ENCODE peak calls at places on chromosomes 5 and 9, in nine cellular contexts. One of them, this sample, is unnamed.

GRCh38 chr5:108919591-108920326 is 172.1 kb downstream of the FER start:
- DNase-seq in T-helper 1 cell: no peak
- DNase-seq in Kasumi-1: no peak
- DNase-seq in NCI-H1417 treated with DMSO at 0.1 percent for 48 hours: no peak
- DNase-seq in lung: no peak
- DNase-seq in NCI-H1105 treated with DMSO at 0.1 percent for 48 hours: no peak
- DNase-seq in stimulated activated CD8-positive, alpha-beta memory T cell treated with anti-CD3 and anti-CD28 coated beads, Interleukin-4, amount 100 ng/mL, for 48 hours: no peak
- DNase-seq in activated T-helper 1 cell treated with anti-CD3 and anti-CD28 coated beads, Interleukin-2, amount 50 U/mL, for 16 hours: no peak
- DNase-seq in H7: no peak
- DNase-seq in this sample: no peak

GRCh38 chr9:31142456-31142855 is 1242.0 kb upstream of the ACO1 start:
- DNase-seq in T-helper 1 cell: no peak
- DNase-seq in Kasumi-1: no peak
- DNase-seq in NCI-H1417 treated with DMSO at 0.1 percent for 48 hours: no peak
- DNase-seq in lung: no peak
- DNase-seq in NCI-H1105 treated with DMSO at 0.1 percent for 48 hours: no peak
- DNase-seq in stimulated activated CD8-positive, alpha-beta memory T cell treated with anti-CD3 and anti-CD28 coated beads, Interleukin-4, amount 100 ng/mL, for 48 hours: no peak
- DNase-seq in activated T-helper 1 cell treated with anti-CD3 and anti-CD28 coated beads, Interleukin-2, amount 50 U/mL, for 16 hours: no peak
- DNase-seq in H7: no peak
- DNase-seq in this sample: no peak

GRCh38 chr9:108389056-108389455 is 466.7 kb downstream of the ACTL7B start:
- DNase-seq in T-helper 1 cell: no peak
- DNase-seq in Kasumi-1: no peak
- DNase-seq in NCI-H1417 treated with DMSO at 0.1 percent for 48 hours: no peak
- DNase-seq in lung: no peak
- DNase-seq in NCI-H1105 treated with DMSO at 0.1 percent for 48 hours: no peak
- DNase-seq in stimulated activated CD8-positive, alpha-beta memory T cell treated with anti-CD3 and anti-CD28 coated beads, Interleukin-4, amount 100 ng/mL, for 48 hours: no peak
- DNase-seq in activated T-helper 1 cell treated with anti-CD3 and anti-CD28 coated beads, Interleukin-2, amount 50 U/mL, for 16 hours: no peak
- DNase-seq in H7: no peak
- DNase-seq in this sample: no peak

GRCh38 chr5:174837919-174838902 is 113.8 kb downstream of the MSX2 start:
- DNase-seq in T-helper 1 cell: no peak
- DNase-seq in Kasumi-1: no peak
- DNase-seq in NCI-H1417 treated with DMSO at 0.1 percent for 48 hours: no peak
- DNase-seq in lung: peak
- DNase-seq in NCI-H1105 treated with DMSO at 0.1 percent for 48 hours: no peak
- DNase-seq in stimulated activated CD8-positive, alpha-beta memory T cell treated with anti-CD3 and anti-CD28 coated beads, Interleukin-4, amount 100 ng/mL, for 48 hours: no peak
- DNase-seq in activated T-helper 1 cell treated with anti-CD3 and anti-CD28 coated beads, Interleukin-2, amount 50 U/mL, for 16 hours: no peak
- DNase-seq in H7: peak
- DNase-seq in this sample: peak

GRCh38 chr9:4365055-4365454 is 65.2 kb upstream of the GLIS3 start:
- DNase-seq in T-helper 1 cell: no peak
- DNase-seq in Kasumi-1: no peak
- DNase-seq in NCI-H1417 treated with DMSO at 0.1 percent for 48 hours: no peak
- DNase-seq in lung: no peak
- DNase-seq in NCI-H1105 treated with DMSO at 0.1 percent for 48 hours: no peak
- DNase-seq in stimulated activated CD8-positive, alpha-beta memory T cell treated with anti-CD3 and anti-CD28 coated beads, Interleukin-4, amount 100 ng/mL, for 48 hours: no peak
- DNase-seq in activated T-helper 1 cell treated with anti-CD3 and anti-CD28 coated beads, Interleukin-2, amount 50 U/mL, for 16 hours: no peak
- DNase-seq in H7: no peak
- DNase-seq in this sample: no peak

GRCh38 chr5:123610209-123610608 is 98.2 kb downstream of the CSNK1G3 start:
- DNase-seq in T-helper 1 cell: no peak
- DNase-seq in Kasumi-1: peak
- DNase-seq in NCI-H1417 treated with DMSO at 0.1 percent for 48 hours: no peak
- DNase-seq in lung: no peak
- DNase-seq in NCI-H1105 treated with DMSO at 0.1 percent for 48 hours: no peak
- DNase-seq in stimulated activated CD8-positive, alpha-beta memory T cell treated with anti-CD3 and anti-CD28 coated beads, Interleukin-4, amount 100 ng/mL, for 48 hours: no peak
- DNase-seq in activated T-helper 1 cell treated with anti-CD3 and anti-CD28 coated beads, Interleukin-2, amount 50 U/mL, for 16 hours: no peak
- DNase-seq in H7: no peak
- DNase-seq in this sample: no peak

GRCh38 chr9:94145640-94146039 is 61.4 kb downstream of the PTPDC1 start:
- DNase-seq in T-helper 1 cell: no peak
- DNase-seq in Kasumi-1: no peak
- DNase-seq in NCI-H1417 treated with DMSO at 0.1 percent for 48 hours: no peak
- DNase-seq in lung: no peak
- DNase-seq in NCI-H1105 treated with DMSO at 0.1 percent for 48 hours: no peak
- DNase-seq in stimulated activated CD8-positive, alpha-beta memory T cell treated with anti-CD3 and anti-CD28 coated beads, Interleukin-4, amount 100 ng/mL, for 48 hours: no peak
- DNase-seq in activated T-helper 1 cell treated with anti-CD3 and anti-CD28 coated beads, Interleukin-2, amount 50 U/mL, for 16 hours: no peak
- DNase-seq in H7: no peak
- DNase-seq in this sample: no peak

GRCh38 chr5:174192901-174193300 is 147.4 kb downstream of the NSG2 start:
- DNase-seq in T-helper 1 cell: no peak
- DNase-seq in Kasumi-1: no peak
- DNase-seq in NCI-H1417 treated with DMSO at 0.1 percent for 48 hours: no peak
- DNase-seq in lung: no peak
- DNase-seq in NCI-H1105 treated with DMSO at 0.1 percent for 48 hours: no peak
- DNase-seq in stimulated activated CD8-positive, alpha-beta memory T cell treated with anti-CD3 and anti-CD28 coated beads, Interleukin-4, amount 100 ng/mL, for 48 hours: no peak
- DNase-seq in activated T-helper 1 cell treated with anti-CD3 and anti-CD28 coated beads, Interleukin-2, amount 50 U/mL, for 16 hours: no peak
- DNase-seq in H7: no peak
- DNase-seq in this sample: no peak

GRCh38 chr5:64144429-64145215 is 21.0 kb upstream of the RNF180 start:
- DNase-seq in T-helper 1 cell: no peak
- DNase-seq in Kasumi-1: no peak
- DNase-seq in NCI-H1417 treated with DMSO at 0.1 percent for 48 hours: no peak
- DNase-seq in lung: no peak
- DNase-seq in NCI-H1105 treated with DMSO at 0.1 percent for 48 hours: no peak
- DNase-seq in stimulated activated CD8-positive, alpha-beta memory T cell treated with anti-CD3 and anti-CD28 coated beads, Interleukin-4, amount 100 ng/mL, for 48 hours: no peak
- DNase-seq in activated T-helper 1 cell treated with anti-CD3 and anti-CD28 coated beads, Interleukin-2, amount 50 U/mL, for 16 hours: no peak
- DNase-seq in H7: no peak
- DNase-seq in this sample: no peak

GRCh38 chr5:55994502-55994997 is at the start of gene IL6ST:
- DNase-seq in T-helper 1 cell: peak
- DNase-seq in Kasumi-1: peak
- DNase-seq in NCI-H1417 treated with DMSO at 0.1 percent for 48 hours: no peak
- DNase-seq in lung: peak
- DNase-seq in NCI-H1105 treated with DMSO at 0.1 percent for 48 hours: peak
- DNase-seq in stimulated activated CD8-positive, alpha-beta memory T cell treated with anti-CD3 and anti-CD28 coated beads, Interleukin-4, amount 100 ng/mL, for 48 hours: no peak
- DNase-seq in activated T-helper 1 cell treated with anti-CD3 and anti-CD28 coated beads, Interleukin-2, amount 50 U/mL, for 16 hours: no peak
- DNase-seq in H7: no peak
- DNase-seq in this sample: no peak

GRCh38 chr5:111726986-111727385 is 30.0 kb downstream of the NREP start:
- DNase-seq in T-helper 1 cell: no peak
- DNase-seq in Kasumi-1: no peak
- DNase-seq in NCI-H1417 treated with DMSO at 0.1 percent for 48 hours: no peak
- DNase-seq in lung: no peak
- DNase-seq in NCI-H1105 treated with DMSO at 0.1 percent for 48 hours: no peak
- DNase-seq in stimulated activated CD8-positive, alpha-beta memory T cell treated with anti-CD3 and anti-CD28 coated beads, Interleukin-4, amount 100 ng/mL, for 48 hours: no peak
- DNase-seq in activated T-helper 1 cell treated with anti-CD3 and anti-CD28 coated beads, Interleukin-2, amount 50 U/mL, for 16 hours: no peak
- DNase-seq in H7: no peak
- DNase-seq in this sample: no peak

GRCh38 chr5:73592546-73592945 is 27.0 kb downstream of the UTP15 start:
- DNase-seq in T-helper 1 cell: no peak
- DNase-seq in Kasumi-1: no peak
- DNase-seq in NCI-H1417 treated with DMSO at 0.1 percent for 48 hours: no peak
- DNase-seq in lung: no peak
- DNase-seq in NCI-H1105 treated with DMSO at 0.1 percent for 48 hours: no peak
- DNase-seq in stimulated activated CD8-positive, alpha-beta memory T cell treated with anti-CD3 and anti-CD28 coated beads, Interleukin-4, amount 100 ng/mL, for 48 hours: no peak
- DNase-seq in activated T-helper 1 cell treated with anti-CD3 and anti-CD28 coated beads, Interleukin-2, amount 50 U/mL, for 16 hours: no peak
- DNase-seq in H7: no peak
- DNase-seq in this sample: no peak

GRCh38 chr9:115531410-115532130 is 413.6 kb upstream of the TNC start:
- DNase-seq in T-helper 1 cell: no peak
- DNase-seq in Kasumi-1: no peak
- DNase-seq in NCI-H1417 treated with DMSO at 0.1 percent for 48 hours: no peak
- DNase-seq in lung: no peak
- DNase-seq in NCI-H1105 treated with DMSO at 0.1 percent for 48 hours: no peak
- DNase-seq in stimulated activated CD8-positive, alpha-beta memory T cell treated with anti-CD3 and anti-CD28 coated beads, Interleukin-4, amount 100 ng/mL, for 48 hours: no peak
- DNase-seq in activated T-helper 1 cell treated with anti-CD3 and anti-CD28 coated beads, Interleukin-2, amount 50 U/mL, for 16 hours: no peak
- DNase-seq in H7: no peak
- DNase-seq in this sample: no peak

GRCh38 chr9:84823426-84824271 is 154.1 kb downstream of the NTRK2 start:
- DNase-seq in T-helper 1 cell: no peak
- DNase-seq in Kasumi-1: no peak
- DNase-seq in NCI-H1417 treated with DMSO at 0.1 percent for 48 hours: no peak
- DNase-seq in lung: no peak
- DNase-seq in NCI-H1105 treated with DMSO at 0.1 percent for 48 hours: peak
- DNase-seq in stimulated activated CD8-positive, alpha-beta memory T cell treated with anti-CD3 and anti-CD28 coated beads, Interleukin-4, amount 100 ng/mL, for 48 hours: no peak
- DNase-seq in activated T-helper 1 cell treated with anti-CD3 and anti-CD28 coated beads, Interleukin-2, amount 50 U/mL, for 16 hours: no peak
- DNase-seq in H7: no peak
- DNase-seq in this sample: no peak

GRCh38 chr5:176818391-176819098 is 8.2 kb downstream of the UNC5A start:
- DNase-seq in T-helper 1 cell: no peak
- DNase-seq in Kasumi-1: no peak
- DNase-seq in NCI-H1417 treated with DMSO at 0.1 percent for 48 hours: no peak
- DNase-seq in lung: no peak
- DNase-seq in NCI-H1105 treated with DMSO at 0.1 percent for 48 hours: no peak
- DNase-seq in stimulated activated CD8-positive, alpha-beta memory T cell treated with anti-CD3 and anti-CD28 coated beads, Interleukin-4, amount 100 ng/mL, for 48 hours: peak
- DNase-seq in activated T-helper 1 cell treated with anti-CD3 and anti-CD28 coated beads, Interleukin-2, amount 50 U/mL, for 16 hours: no peak
- DNase-seq in H7: peak
- DNase-seq in this sample: no peak

GRCh38 chr9:125189361-125190289 is at the start of gene PPP6C:
- DNase-seq in T-helper 1 cell: peak
- DNase-seq in Kasumi-1: peak
- DNase-seq in NCI-H1417 treated with DMSO at 0.1 percent for 48 hours: peak
- DNase-seq in lung: peak
- DNase-seq in NCI-H1105 treated with DMSO at 0.1 percent for 48 hours: peak
- DNase-seq in stimulated activated CD8-positive, alpha-beta memory T cell treated with anti-CD3 and anti-CD28 coated beads, Interleukin-4, amount 100 ng/mL, for 48 hours: peak
- DNase-seq in activated T-helper 1 cell treated with anti-CD3 and anti-CD28 coated beads, Interleukin-2, amount 50 U/mL, for 16 hours: peak
- DNase-seq in H7: peak
- DNase-seq in this sample: peak